ENCODE peak calls at places on chromosomes 12 and 14, in eight cellular contexts. P is breast epithelium; Q is stimulated activated CD4-positive, alpha-beta T cell treated with anti-CD3 and anti-CD28 coated beads, Interleukin-1b, Interleukin-23, amount 100 ng/mL, for 1 hour; L is amygdala; Y is nephron progenitor cell; O is T follicular helper cell; I is kidney tubule cell; W is activated CD4-positive, alpha-beta T cell treated with anti-CD3 and anti-CD28 coated beads, Interleukin-2, amount 50 U/mL, for 48 hours. M is an unnamed sample.

GRCh38 chr12:6539276-6540134 is 5.2 kb downstream of the GAPDH start:
- DNase-seq in Y (no peak), W (peak; percentile 17), L (no peak), Q (no peak), O (no peak), I (peak; percentile 55), P (no peak), M (no peak)

GRCh38 chr12:124673881-124674617 is 106.6 kb upstream of the NCOR2 start:
- DNase-seq in W (no peak), Y (no peak), I (no peak), Q (no peak), P (no peak), L (peak; percentile 78), O (no peak), M (no peak)

GRCh38 chr12:103505371-103506236 is 9.8 kb upstream of the C12orf42 start:
- DNase-seq in I (peak; percentile 99), Q (no peak), Y (no peak), P (no peak), L (no peak), W (peak; percentile 48), O (no peak), M (no peak)

GRCh38 chr12:130975116-130975515 is 21.4 kb downstream of the ADGRD1 start:
- DNase-seq in W (no peak), Y (no peak), P (no peak), Q (no peak), O (no peak), I (no peak), L (no peak), M (no peak)

GRCh38 chr14:59347915-59348314 is 117.3 kb downstream of the GPR135 start:
- DNase-seq in I (no peak), L (no peak), W (no peak), P (no peak), Y (no peak), O (no peak), Q (no peak), M (no peak)

GRCh38 chr12:69837191-69838085 is 12.4 kb downstream of the MYRFL start:
- DNase-seq in P (no peak), Y (no peak), O (no peak), W (no peak), I (peak; percentile 38), L (no peak), Q (no peak), M (no peak)

GRCh38 chr12:460301-461230 is 827 bp downstream of the B4GALNT3 start:
- DNase-seq in W (peak; percentile 32), I (peak; percentile 13), Y (no peak), P (no peak), Q (no peak), O (peak; percentile 14), L (no peak), M (no peak)

GRCh38 chr14:103081951-103082350 is 2.1 kb upstream of the LBHD2 start:
- DNase-seq in Y (no peak), O (no peak), P (no peak), L (no peak), W (no peak), I (no peak), Q (no peak), M (no peak)

GRCh38 chr12:26704684-26705475 is 128.1 kb downstream of the ITPR2 start:
- DNase-seq in P (no peak), I (peak; percentile 59), L (no peak), Q (no peak), Y (no peak), O (no peak), W (no peak), M (no peak)

GRCh38 chr14:51650721-51651387 is 856 bp upstream of the FRMD6 start:
- DNase-seq in P (peak; percentile 36), I (peak; percentile 39), Q (no peak), W (no peak), L (no peak), Y (peak; percentile 35), O (no peak), M (no peak)

GRCh38 chr14:93035917-93036651 is 79.6 kb downstream of the ITPK1 start:
- DNase-seq in O (no peak), P (no peak), Q (no peak), Y (peak; percentile 36), L (peak; percentile 74), W (no peak), I (peak; percentile 61), M (no peak)

GRCh38 chr12:67721216-67721615 is 72.7 kb downstream of the DYRK2 start:
- DNase-seq in L (no peak), O (no peak), Q (no peak), I (no peak), Y (no peak), W (no peak), P (no peak), M (no peak)

M was measured in T-helper 2 cell.